ENCODE peak calls at places on chromosomes 5 and 9, in six cellular contexts. U is GM06990, B is SJSA1, Z is NCI-H1092, W is naive B cell, J is psoas muscle. X is an unnamed sample.

GRCh38 chr5:158456241-158456640 is 597.3 kb upstream of the CLINT1 start:
- DNase-seq in U (no peak), B (no peak), Z (no peak), W (no peak), J (no peak), X (no peak)

GRCh38 chr9:125142560-125143376 is 560 bp downstream of the SCAI start:
- DNase-seq in U (peak; percentile 18), B (no peak), Z (no peak), W (peak; percentile 15), J (no peak), X (no peak)

GRCh38 chr9:5178126-5178805 is 7.2 kb downstream of the INSL6 start:
- DNase-seq in U (no peak), B (no peak), Z (no peak), W (no peak), J (no peak), X (no peak)

GRCh38 chr9:73080110-73080683 is 71.5 kb upstream of the ANXA1 start:
- DNase-seq in U (no peak), B (no peak), Z (no peak), W (no peak), J (no peak), X (no peak)

GRCh38 chr5:43802119-43802518 is 199.1 kb downstream of the NNT start:
- DNase-seq in U (no peak), B (peak; percentile 82), Z (no peak), W (no peak), J (no peak), X (no peak)

GRCh38 chr9:104780796-104781395 is 17.0 kb downstream of the NIPSNAP3B start:
- DNase-seq in U (no peak), B (no peak), Z (no peak), W (no peak), J (no peak), X (no peak)

GRCh38 chr5:152187668-152188067 is 217.4 kb downstream of the NMUR2 start:
- DNase-seq in U (no peak), B (no peak), Z (no peak), W (no peak), J (no peak), X (no peak)

GRCh38 chr5:177378884-177379883 is 5.0 kb upstream of the SLC34A1 start:
- DNase-seq in U (no peak), B (peak; percentile 62), Z (no peak), W (no peak), J (no peak), X (no peak)

GRCh38 chr9:107605041-107605440 is 115.5 kb upstream of the KLF4 start:
- DNase-seq in U (no peak), B (no peak), Z (no peak), W (no peak), J (no peak), X (no peak)